ENCODE peak calls at places on chromosomes 4 and X, in eight cellular contexts. Y is tibial artery, U is Peyer's patch, K is uterus, S is OCI-LY7, N is HFF-Myc, Q is heart right ventricle, B is fibroblast of pulmonary artery. M is an unnamed sample.

GRCh38 chr4:29459926-29460325 is 1260.2 kb upstream of the PCDH7 start:
- DNase-seq in K (no peak), B (no peak), N (no peak), Y (no peak), S (no peak), Q (no peak), U (no peak), M (no peak)

GRCh38 chr4:110270492-110271197 is 72.2 kb upstream of the ELOVL6 start:
- DNase-seq in N (peak), K (no peak), Q (no peak), B (peak), U (no peak), Y (no peak), S (no peak), M (peak)

GRCh38 chr4:176845636-176846035 is 52.9 kb upstream of the VEGFC start:
- DNase-seq in B (no peak), Q (no peak), S (no peak), U (no peak), Y (no peak), N (no peak), K (no peak), M (no peak)

GRCh38 chrX:125090046-125090445 is 229.6 kb upstream of the TEX13C start:
- DNase-seq in K (no peak), Q (no peak), Y (no peak), B (no peak), U (no peak), S (no peak), N (no peak), M (no peak)

GRCh38 chr4:138680251-138680650 is 335.3 kb upstream of the NOCT start:
- DNase-seq in B (no peak), S (no peak), N (no peak), Y (no peak), Q (no peak), U (no peak), K (no peak), M (no peak)

GRCh38 chr4:110632506-110633357 is 9.9 kb upstream of the PITX2 start:
- DNase-seq in B (no peak), S (no peak), U (no peak), N (no peak), K (no peak), Y (no peak), Q (no peak), M (no peak)

GRCh38 chr4:137735561-137736104 is 203.3 kb upstream of the PCDH18 start:
- DNase-seq in N (no peak), K (no peak), Y (no peak), B (no peak), Q (peak), U (no peak), S (no peak), M (no peak)

GRCh38 chrX:140701480-140701879 is 8.1 kb upstream of the LINC00632 start:
- DNase-seq in Q (no peak), K (no peak), Y (no peak), S (no peak), N (no peak), U (no peak), B (peak), M (no peak)

GRCh38 chr4:9781343-9782135 is at the start of gene DRD5:
- DNase-seq in K (no peak), Q (no peak), S (no peak), B (no peak), N (no peak), Y (no peak), U (no peak), M (no peak)

GRCh38 chrX:48709522-48710117 is 13.1 kb downstream of the SUV39H1 start:
- DNase-seq in S (no peak), Y (no peak), B (no peak), Q (no peak), N (no peak), K (no peak), U (no peak), M (no peak)

GRCh38 chr4:41990383-41991111 is at the start of gene SLC30A9:
- DNase-seq in U (peak), Q (peak), Y (peak), S (peak), N (peak), K (peak), B (peak), M (peak)

GRCh38 chrX:107628662-107629532 is 587 bp downstream of the PRPS1 start:
- DNase-seq in N (no peak), Y (peak), S (peak), U (peak), Q (peak), B (no peak), K (peak), M (no peak)

GRCh38 chrX:107630031-107630689 is 1.9 kb downstream of the PRPS1 start:
- DNase-seq in N (no peak), K (no peak), Q (no peak), B (no peak), Y (no peak), U (no peak), S (no peak), M (no peak)

GRCh38 chrX:107626916-107627315 is 1.4 kb upstream of the PRPS1 start:
- DNase-seq in S (no peak), N (no peak), Y (no peak), K (no peak), U (no peak), Q (no peak), B (no peak), M (no peak)

GRCh38 chrX:107627792-107628661 is at the start of gene PRPS1:
- DNase-seq in U (peak), B (peak), S (peak), N (peak), Y (peak), Q (peak), K (peak), M (peak)

GRCh38 chrX:107629533-107629909 is 1.2 kb downstream of the PRPS1 start:
- DNase-seq in U (no peak), N (no peak), K (no peak), Q (no peak), S (peak), B (peak), Y (no peak), M (no peak)
- TF ChIP-seq CTCF in U (no peak), N (peak), K (peak), Q (no peak), S (peak), B (peak), Y (no peak), M (peak)

GRCh38 chr4:164902608-164903007 is 25.6 kb downstream of the APELA start:
- DNase-seq in Q (no peak), Y (no peak), N (no peak), S (no peak), U (no peak), K (no peak), B (no peak), M (no peak)

GRCh38 chr4:164904336-164904735 is 27.4 kb downstream of the APELA start:
- DNase-seq in K (no peak), N (no peak), Y (no peak), B (no peak), S (no peak), Q (no peak), U (no peak), M (no peak)

GRCh38 chr4:164906368-164906767 is 29.4 kb downstream of the APELA start:
- DNase-seq in B (no peak), U (no peak), K (no peak), Y (no peak), N (no peak), Q (no peak), S (no peak), M (no peak)

GRCh38 chr4:164904941-164905340 is 28.0 kb downstream of the APELA start:
- DNase-seq in K (no peak), Y (no peak), N (no peak), S (no peak), Q (no peak), U (no peak), B (no peak), M (no peak)
- TF ChIP-seq CTCF in K (no peak), Y (no peak), N (no peak), S (no peak), Q (no peak), U (no peak), B (no peak), M (no peak)

DNA sequence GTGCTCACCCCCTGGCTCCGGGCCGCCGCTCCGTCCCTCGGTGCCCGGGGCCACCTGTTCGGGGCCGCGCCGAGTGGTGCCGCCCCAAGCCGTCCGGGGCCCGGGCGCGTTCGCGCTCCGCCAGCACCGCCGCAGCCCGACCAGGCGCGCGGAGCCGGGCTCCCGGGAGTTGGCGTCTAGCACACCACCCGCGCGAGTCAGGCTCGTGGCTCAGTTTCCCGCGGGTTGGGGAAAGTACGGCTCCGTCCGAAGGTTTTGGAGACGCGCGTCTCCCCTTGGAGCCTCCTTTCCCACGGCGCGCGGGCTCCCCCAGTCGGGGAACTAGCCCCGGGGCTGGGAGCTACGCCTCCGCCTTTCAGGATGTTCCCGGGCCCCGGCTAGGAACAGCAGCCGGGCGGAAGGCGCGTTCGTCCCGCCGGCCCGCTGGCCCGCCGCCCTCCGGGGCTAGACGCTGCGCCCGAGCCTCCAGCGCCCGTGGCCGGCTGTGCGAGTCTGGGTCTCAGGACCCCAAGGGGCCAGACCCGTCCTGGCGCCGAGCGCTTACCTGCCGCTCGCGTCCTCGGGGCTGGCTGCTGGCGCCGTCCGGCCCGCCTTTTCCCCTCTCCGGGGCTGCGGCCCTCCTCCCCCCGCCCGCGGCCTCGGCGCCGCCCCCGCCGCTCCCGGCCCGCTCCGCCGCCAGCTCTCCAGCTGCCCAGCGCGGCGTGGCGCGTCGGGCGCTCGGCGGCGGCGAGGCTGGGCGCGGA is at the start of gene ADGRG2:
- DNase-seq in U (no peak), Y (no peak), N (no peak), B (peak), S (no peak), K (peak), Q (peak), M (no peak)
- TF ChIP-seq CTCF in U (no peak), Y (no peak), N (no peak), B (no peak), S (no peak), K (no peak), Q (no peak), M (peak)

GRCh38 chr4:16027114-16027513 is 56.7 kb downstream of the PROM1 start:
- DNase-seq in U (no peak), N (no peak), K (no peak), Y (no peak), S (no peak), B (no peak), Q (no peak), M (no peak)

GRCh38 chr4:16025268-16025667 is 58.6 kb downstream of the PROM1 start:
- DNase-seq in Q (no peak), N (no peak), U (no peak), Y (no peak), S (no peak), B (no peak), K (no peak), M (no peak)

GRCh38 chr4:16024009-16024408 is 59.8 kb downstream of the PROM1 start:
- DNase-seq in B (no peak), Y (no peak), S (no peak), N (no peak), U (no peak), K (no peak), Q (no peak), M (no peak)

GRCh38 chr4:16027626-16028025 is 56.2 kb downstream of the PROM1 start:
- DNase-seq in B (no peak), K (no peak), N (no peak), S (no peak), Y (no peak), U (no peak), Q (no peak), M (no peak)

GRCh38 chr4:16026155-16026761 is 57.6 kb downstream of the PROM1 start:
- DNase-seq in S (peak), Y (no peak), B (peak), U (no peak), K (no peak), N (no peak), Q (no peak), M (no peak)
- TF ChIP-seq CTCF in S (peak), Y (peak), B (peak), U (peak), K (peak), N (peak), Q (peak), M (peak)

DNA sequence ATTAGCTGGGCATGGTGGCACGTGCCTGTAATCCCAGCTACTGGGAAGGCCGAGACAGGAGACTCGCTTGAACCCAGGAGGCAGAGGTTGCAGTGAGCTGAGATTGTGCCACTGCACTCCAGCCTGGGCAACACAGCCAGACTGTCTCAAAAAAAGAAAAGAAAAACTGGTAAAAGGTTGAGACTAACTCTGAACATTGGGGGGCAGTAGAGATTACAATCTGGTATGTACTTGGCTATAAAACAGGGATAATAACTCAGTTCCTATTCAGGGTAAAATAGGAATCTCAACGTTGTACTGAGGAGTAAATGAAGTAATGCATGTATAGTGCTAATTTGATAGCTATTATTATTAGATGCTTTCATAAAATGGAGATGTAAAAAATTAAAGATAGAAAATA is 12.5 kb upstream of the KLF8 start:
- DNase-seq in Y (no peak), U (no peak), S (no peak), K (no peak), B (no peak), Q (no peak), N (no peak), M (no peak)
- TF ChIP-seq CTCF in Y (peak), U (no peak), S (peak), K (peak), B (no peak), Q (no peak), N (no peak), M (peak)

GRCh38 chr4:26717332-26717731 is 133.4 kb downstream of the TBC1D19 start:
- DNase-seq in N (peak), S (no peak), Q (no peak), Y (no peak), B (peak), K (no peak), U (no peak), M (peak)
- TF ChIP-seq CTCF in N (no peak), S (no peak), Q (no peak), Y (no peak), B (no peak), K (no peak), U (no peak), M (no peak)

GRCh38 chr4:187383181-187383580 is 612.4 kb upstream of the ZFP42 start:
- DNase-seq in S (no peak), U (no peak), N (no peak), Y (no peak), Q (no peak), B (no peak), K (no peak), M (no peak)

GRCh38 chr4:187378441-187378840 is 617.1 kb upstream of the ZFP42 start:
- DNase-seq in Q (no peak), K (no peak), U (no peak), B (no peak), S (no peak), N (no peak), Y (no peak), M (no peak)

DNA sequence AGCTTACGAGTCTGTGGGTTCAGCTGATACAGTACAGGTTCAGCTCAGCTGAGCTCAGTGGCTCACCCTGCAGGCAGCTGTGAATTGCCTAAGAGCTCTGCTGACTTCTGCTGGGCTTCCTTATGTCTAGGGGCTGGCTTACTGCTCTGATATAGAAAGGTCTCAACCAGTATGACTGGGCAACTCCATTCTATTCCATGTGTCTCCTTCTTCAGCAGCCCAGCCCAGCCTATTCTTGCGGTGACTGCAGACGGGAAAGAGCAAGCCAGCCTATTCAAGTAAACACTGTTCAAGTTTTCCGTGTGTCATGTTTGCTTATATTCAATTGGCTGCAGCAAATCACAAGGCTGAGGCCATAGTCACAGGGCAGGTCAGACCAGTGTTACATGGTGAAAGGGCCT is 615.4 kb upstream of the ZFP42 start:
- DNase-seq in N (no peak), Y (no peak), K (no peak), B (peak), S (peak), Q (no peak), U (no peak), M (no peak)
- TF ChIP-seq CTCF in N (peak), Y (no peak), K (no peak), B (peak), S (peak), Q (no peak), U (no peak), M (peak)

DNA sequence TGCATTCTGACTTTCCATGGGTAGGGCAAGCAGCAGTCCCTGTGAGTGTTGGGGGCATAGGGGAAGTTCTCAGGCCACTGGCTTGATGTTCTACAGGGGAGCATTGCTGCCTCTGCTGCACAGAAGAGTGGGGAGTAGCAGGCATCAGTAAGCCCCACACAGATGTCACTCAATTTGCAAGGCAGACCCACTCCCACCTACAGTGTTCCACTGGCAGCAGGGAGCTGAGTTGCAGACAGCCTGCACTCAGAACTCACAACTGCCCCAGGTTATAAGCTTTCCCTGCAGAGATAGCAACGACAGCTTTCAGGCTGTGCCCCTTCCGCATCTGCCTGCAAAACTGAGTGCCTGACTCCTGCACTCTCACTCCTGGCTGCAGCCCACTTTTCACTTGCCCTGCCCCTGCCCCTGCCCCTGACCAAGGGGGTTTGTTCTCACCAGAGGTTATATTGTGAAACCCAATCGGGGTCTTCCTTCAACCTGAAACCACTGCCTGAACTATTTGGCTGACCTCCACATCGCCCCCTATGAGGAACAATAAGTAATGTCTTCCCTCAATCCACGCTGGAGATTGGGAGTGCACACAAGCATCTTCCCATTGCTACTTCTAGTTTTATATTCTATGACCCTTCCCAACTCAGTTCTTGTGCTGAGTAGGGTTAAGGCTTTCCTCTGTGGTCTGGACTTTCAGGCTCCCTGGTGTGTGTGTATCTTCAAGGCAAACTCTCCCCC is 227.4 kb upstream of the CXorf51B start:
- DNase-seq in K (no peak), S (no peak), B (no peak), U (no peak), Q (no peak), Y (no peak), N (no peak), M (no peak)
- TF ChIP-seq CTCF in K (no peak), S (no peak), B (no peak), U (no peak), Q (no peak), Y (no peak), N (no peak), M (no peak)

DNA sequence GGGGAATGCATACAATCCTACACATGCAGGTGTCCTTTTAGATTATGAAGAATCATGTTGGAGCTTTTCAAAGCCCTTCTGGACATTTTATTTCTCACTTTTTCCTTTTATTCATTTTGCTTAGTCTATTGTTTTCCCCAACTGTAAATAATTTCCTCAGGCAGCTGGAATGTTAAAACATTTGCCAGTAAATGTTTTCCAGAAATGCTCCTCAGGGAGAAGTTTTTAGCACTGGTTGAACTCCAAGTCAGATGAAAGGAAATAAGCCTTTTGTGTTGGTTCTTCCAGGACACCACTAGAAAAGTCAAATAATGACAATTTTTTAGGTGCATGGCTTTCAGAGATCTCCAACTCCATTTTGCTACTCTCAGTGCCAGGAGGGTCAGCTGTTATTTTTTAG is 128.0 kb downstream of the IL13RA2 start:
- DNase-seq in N (no peak), K (no peak), Q (no peak), B (no peak), S (no peak), U (no peak), Y (no peak), M (no peak)
- TF ChIP-seq CTCF in N (no peak), K (no peak), Q (no peak), B (no peak), S (no peak), U (no peak), Y (no peak), M (no peak)

GRCh38 chr4:121227254-121227867 is 63.2 kb upstream of the TNIP3 start:
- DNase-seq in Q (no peak), N (no peak), Y (no peak), K (no peak), S (no peak), B (no peak), U (no peak), M (no peak)
- TF ChIP-seq CTCF in Q (no peak), N (no peak), Y (no peak), K (no peak), S (peak), B (no peak), U (no peak), M (no peak)